ENCODE peak calls at places on chromosomes 6 and 20, in seven cellular contexts. T is HCT116, P is H1, G is SK-N-SH, R is HepG2, H is GM12878, V is K562. X is an unnamed sample.

GRCh38 chr20:35294293-35294685 is 2.1 kb upstream of the FAM83C start:
- DNase-seq in T (no peak), P (no peak), G (no peak), R (no peak), H (no peak), V (no peak), X (no peak)

GRCh38 chr6:96724641-96725040 is 112.6 kb downstream of the GPR63 start:
- DNase-seq in T (no peak), P (no peak), G (no peak), R (no peak), H (no peak), V (no peak), X (peak; percentile 74)

GRCh38 chr20:20037960-20038359 is 14.3 kb downstream of the CRNKL1 start:
- DNase-seq in T (no peak), P (no peak), G (no peak), R (no peak), H (no peak), V (no peak), X (no peak)

GRCh38 chr20:46119028-46119546 is 973 bp downstream of the CD40 start:
- DNase-seq in T (no peak), P (no peak), G (no peak), R (no peak), H (peak; percentile 49), V (peak; percentile 39), X (no peak)

GRCh38 chr20:4469910-4470309 is 251.8 kb upstream of the PRND start:
- DNase-seq in T (no peak), P (no peak), G (no peak), R (no peak), H (no peak), V (no peak), X (no peak)

GRCh38 chr20:45765980-45766379 is 25.7 kb downstream of the WFDC3 start:
- DNase-seq in T (no peak), P (no peak), G (no peak), R (no peak), H (no peak), V (no peak), X (no peak)

GRCh38 chr6:39228111-39228971 is 934 bp downstream of the KCNK5 start:
- DNase-seq in T (no peak), P (no peak), G (peak; percentile 34), R (no peak), H (no peak), V (no peak), X (no peak)

GRCh38 chr6:36336779-36337194 is at the start of gene BNIP5:
- DNase-seq in T (no peak), P (no peak), G (no peak), R (no peak), H (no peak), V (no peak), X (no peak)

GRCh38 chr6:161618816-161619454 is 345.1 kb upstream of the AGPAT4 start:
- DNase-seq in T (peak; percentile 10), P (peak; percentile 31), G (peak; percentile 64), R (peak; percentile 49), H (no peak), V (peak; percentile 16), X (peak; percentile 7)

GRCh38 chr6:150025201-150025917 is at the start of gene RAET1L:
- DNase-seq in T (peak; percentile 65), P (no peak), G (no peak), R (no peak), H (no peak), V (no peak), X (peak; percentile 28)

GRCh38 chr6:139588076-139588639 is 213.7 kb upstream of the CITED2 start:
- DNase-seq in T (peak; percentile 52), P (no peak), G (no peak), R (peak; percentile 30), H (no peak), V (peak; percentile 39), X (peak; percentile 52)

GRCh38 chr6:167683028-167683862 is 143.5 kb upstream of the AFDN start:
- DNase-seq in T (peak; percentile 82), P (no peak), G (no peak), R (peak; percentile 100), H (no peak), V (no peak), X (no peak)

GRCh38 chr6:109315331-109316129 is 66.7 kb downstream of the CD164 start:
- DNase-seq in T (no peak), P (no peak), G (no peak), R (no peak), H (no peak), V (no peak), X (no peak)

GRCh38 chr20:58923117-58923712 is 57.8 kb upstream of the NELFCD start:
- DNase-seq in T (no peak), P (no peak), G (no peak), R (no peak), H (no peak), V (no peak), X (no peak)

GRCh38 chr6:116667620-116668019 is 946 bp downstream of the ZUP1 start:
- DNase-seq in T (no peak), P (no peak), G (no peak), R (no peak), H (no peak), V (no peak), X (no peak)

GRCh38 chr6:141884850-141885249 is 247.9 kb upstream of the GJE1 start:
- DNase-seq in T (no peak), P (no peak), G (no peak), R (no peak), H (no peak), V (no peak), X (no peak)

GRCh38 chr6:10429638-10430427 is 15.0 kb upstream of the TFAP2A start:
- DNase-seq in T (no peak), P (no peak), G (peak; percentile 31), R (peak; percentile 50), H (peak; percentile 53), V (peak; percentile 55), X (no peak)

GRCh38 chr20:45822863-45823262 is 4.2 kb downstream of the TNNC2 start:
- DNase-seq in T (no peak), P (no peak), G (no peak), R (no peak), H (no peak), V (no peak), X (peak; percentile 56)

GRCh38 chr6:144364727-144365126 is 79.6 kb downstream of the UTRN start:
- DNase-seq in T (no peak), P (no peak), G (no peak), R (no peak), H (no peak), V (no peak), X (no peak)

GRCh38 chr6:73299171-73300073 is 36.4 kb upstream of the KHDC1 start:
- DNase-seq in T (no peak), P (no peak), G (peak; percentile 80), R (no peak), H (no peak), V (no peak), X (no peak)

GRCh38 chr6:119764927-119765681 is 415.5 kb upstream of the MAN1A1 start:
- DNase-seq in T (no peak), P (no peak), G (no peak), R (no peak), H (no peak), V (no peak), X (no peak)

GRCh38 chr6:51077967-51078518 is 259.4 kb downstream of the TFAP2B start:
- DNase-seq in T (no peak), P (no peak), G (no peak), R (no peak), H (no peak), V (no peak), X (no peak)

GRCh38 chr6:36914227-36914794 is 28.6 kb downstream of the C6orf89 start:
- DNase-seq in T (peak; percentile 73), P (peak; percentile 41), G (no peak), R (peak; percentile 85), H (no peak), V (no peak), X (no peak)

GRCh38 chr20:48841861-48842529 is 14.2 kb upstream of the PREX1 start:
- DNase-seq in T (no peak), P (no peak), G (no peak), R (no peak), H (no peak), V (peak; percentile 56), X (no peak)
- TF ChIP-seq JUND in T (peak; percentile 49), P (no peak), G (peak; percentile 97), R (no peak), H (no peak), V (peak; percentile 83), X (no peak)

DNA sequence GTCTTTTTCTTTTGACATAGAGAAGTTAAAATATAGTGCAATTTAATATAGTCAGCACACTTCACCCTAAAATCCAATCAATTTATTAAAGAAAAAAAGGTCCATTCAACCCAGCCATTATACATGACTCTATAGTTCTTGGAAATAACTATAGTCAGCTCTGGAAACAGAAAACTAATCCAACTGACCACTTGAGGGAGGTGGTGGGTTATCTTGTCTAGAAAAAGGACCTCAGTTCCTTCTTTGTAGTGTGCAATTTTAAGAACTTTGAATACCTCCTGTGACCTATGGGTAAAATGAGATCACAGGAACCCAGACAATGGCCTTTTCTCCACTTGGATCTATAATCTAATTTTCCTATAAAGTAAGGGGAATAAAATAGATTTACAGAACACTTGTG is 163.6 kb upstream of the CENPW start:
- DNase-seq in T (no peak), P (no peak), G (peak; percentile 8), R (peak; percentile 18), H (no peak), V (no peak), X (peak; percentile 13)
- TF ChIP-seq JUND in T (no peak), P (no peak), G (no peak), R (no peak), H (no peak), V (no peak), X (no peak)

DNA sequence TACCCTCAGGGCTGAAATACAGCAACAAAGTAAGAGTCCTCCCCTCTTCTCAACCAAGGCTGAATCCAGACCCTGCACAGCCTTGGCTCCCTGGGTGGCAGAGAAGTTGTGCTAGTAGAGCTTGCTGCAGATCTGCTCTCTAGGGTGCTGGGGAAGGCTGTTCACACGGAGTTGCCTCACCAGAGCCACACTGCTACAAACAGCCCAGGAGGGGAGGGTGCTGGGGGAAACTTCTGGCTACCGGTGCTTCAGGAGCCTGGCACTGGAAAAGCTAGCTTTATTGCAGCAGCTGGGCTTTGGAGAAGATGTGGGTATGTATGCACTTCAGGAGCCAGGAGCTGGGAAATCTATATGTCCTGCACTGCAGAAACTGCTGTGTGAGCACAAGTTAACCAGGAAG is 37.6 kb upstream of the SUPT3H start:
- DNase-seq in T (no peak), P (no peak), G (no peak), R (no peak), H (no peak), V (no peak), X (no peak)
- TF ChIP-seq JUND in T (no peak), P (no peak), G (no peak), R (no peak), H (no peak), V (no peak), X (no peak)

DNA sequence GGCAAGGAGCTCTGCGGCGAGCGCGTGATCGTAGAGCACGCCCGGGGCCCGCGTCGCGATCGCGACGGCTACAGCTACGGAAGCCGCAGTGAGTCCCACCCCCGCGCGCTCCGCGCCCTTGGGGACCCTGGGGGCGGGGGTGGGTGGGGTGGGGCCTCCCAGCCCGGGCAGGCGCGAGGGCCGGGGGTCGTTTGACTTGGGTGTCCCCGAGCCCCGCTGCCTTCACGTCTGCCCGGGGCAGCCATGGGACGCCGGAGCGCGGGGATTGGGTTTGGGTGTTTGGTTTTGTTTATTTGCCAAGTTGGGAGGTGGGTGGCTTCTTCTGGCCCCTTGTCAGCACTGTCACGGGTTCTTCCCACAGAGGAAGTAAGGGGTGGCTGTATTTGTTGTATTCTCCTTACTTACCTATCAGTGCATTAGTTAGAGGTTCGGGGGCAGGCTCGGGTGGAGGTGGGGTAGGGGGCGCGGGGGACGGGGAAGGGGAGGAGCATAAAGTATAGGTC is 777 bp downstream of the SRSF6 start:
- DNase-seq in T (no peak), P (no peak), G (no peak), R (no peak), H (no peak), V (peak; percentile 83), X (no peak)
- TF ChIP-seq JUND in T (no peak), P (no peak), G (no peak), R (no peak), H (no peak), V (no peak), X (no peak)